ENCODE peak calls at places on chromosome 1, in six cellular contexts. One of them, this sample, is unnamed.

GRCh38 chr1:204493882-204494280 is 724 bp downstream of the PIK3C2B start:
- DNase-seq in colonic mucosa: peak
- DNase-seq in OCI-LY7: peak
- DNase-seq in CD8-positive, alpha-beta T cell: peak
- DNase-seq in progenitor cell of endocrine pancreas: peak
- DNase-seq in MCF 10A: no peak
- DNase-seq in this sample: no peak

GRCh38 chr1:40662864-40663263 is 2.6 kb downstream of the RIMS3 start:
- DNase-seq in MCF 10A: peak
- DNase-seq in colonic mucosa: no peak
- DNase-seq in CD8-positive, alpha-beta T cell: no peak
- DNase-seq in progenitor cell of endocrine pancreas: no peak
- DNase-seq in OCI-LY7: no peak
- DNase-seq in this sample: no peak

GRCh38 chr1:207493212-207493611 is 2.7 kb upstream of the CR1 start:
- DNase-seq in MCF 10A: no peak
- DNase-seq in progenitor cell of endocrine pancreas: no peak
- DNase-seq in CD8-positive, alpha-beta T cell: no peak
- DNase-seq in colonic mucosa: no peak
- DNase-seq in OCI-LY7: no peak
- DNase-seq in this sample: no peak

GRCh38 chr1:89675677-89676076 is 42.8 kb downstream of the LRRC8C start:
- DNase-seq in progenitor cell of endocrine pancreas: no peak
- DNase-seq in colonic mucosa: no peak
- DNase-seq in OCI-LY7: no peak
- DNase-seq in MCF 10A: no peak
- DNase-seq in CD8-positive, alpha-beta T cell: no peak
- DNase-seq in this sample: no peak

GRCh38 chr1:84253041-84253440 is 48.5 kb upstream of the SAMD13 start:
- DNase-seq in MCF 10A: no peak
- DNase-seq in CD8-positive, alpha-beta T cell: no peak
- DNase-seq in colonic mucosa: no peak
- DNase-seq in OCI-LY7: no peak
- DNase-seq in progenitor cell of endocrine pancreas: no peak
- DNase-seq in this sample: no peak

GRCh38 chr1:154327466-154328317 is 2.4 kb downstream of the ATP8B2 start:
- DNase-seq in colonic mucosa: peak
- DNase-seq in CD8-positive, alpha-beta T cell: no peak
- DNase-seq in OCI-LY7: peak
- DNase-seq in MCF 10A: no peak
- DNase-seq in progenitor cell of endocrine pancreas: no peak
- DNase-seq in this sample: no peak

GRCh38 chr1:169491845-169492281 is 6.1 kb upstream of the SLC19A2 start:
- DNase-seq in CD8-positive, alpha-beta T cell: no peak
- DNase-seq in OCI-LY7: no peak
- DNase-seq in MCF 10A: no peak
- DNase-seq in progenitor cell of endocrine pancreas: no peak
- DNase-seq in colonic mucosa: no peak
- DNase-seq in this sample: no peak

GRCh38 chr1:210347112-210347511 is 18.4 kb downstream of the HHAT start:
- DNase-seq in MCF 10A: no peak
- DNase-seq in progenitor cell of endocrine pancreas: no peak
- DNase-seq in CD8-positive, alpha-beta T cell: no peak
- DNase-seq in OCI-LY7: no peak
- DNase-seq in colonic mucosa: no peak
- DNase-seq in this sample: peak

GRCh38 chr1:47216278-47217059 is 15.6 kb downstream of the TAL1 start:
- DNase-seq in MCF 10A: no peak
- DNase-seq in CD8-positive, alpha-beta T cell: no peak
- DNase-seq in OCI-LY7: no peak
- DNase-seq in progenitor cell of endocrine pancreas: no peak
- DNase-seq in colonic mucosa: no peak
- DNase-seq in this sample: no peak

GRCh38 chr1:38671221-38671620 is 188.4 kb downstream of the RRAGC start:
- DNase-seq in progenitor cell of endocrine pancreas: no peak
- DNase-seq in CD8-positive, alpha-beta T cell: no peak
- DNase-seq in OCI-LY7: no peak
- DNase-seq in MCF 10A: no peak
- DNase-seq in colonic mucosa: no peak
- DNase-seq in this sample: no peak

GRCh38 chr1:17919525-17920439 is 164.6 kb downstream of the ACTL8 start:
- DNase-seq in colonic mucosa: peak
- DNase-seq in CD8-positive, alpha-beta T cell: no peak
- DNase-seq in progenitor cell of endocrine pancreas: peak
- DNase-seq in MCF 10A: peak
- DNase-seq in OCI-LY7: peak
- DNase-seq in this sample: no peak

GRCh38 chr1:32965251-32965643 is 638 bp upstream of the RNF19B start:
- DNase-seq in CD8-positive, alpha-beta T cell: no peak
- DNase-seq in progenitor cell of endocrine pancreas: no peak
- DNase-seq in colonic mucosa: no peak
- DNase-seq in OCI-LY7: no peak
- DNase-seq in MCF 10A: no peak
- DNase-seq in this sample: no peak

GRCh38 chr1:182616130-182617074 is 12.2 kb upstream of the RGS16 start:
- DNase-seq in MCF 10A: peak
- DNase-seq in colonic mucosa: peak
- DNase-seq in OCI-LY7: peak
- DNase-seq in progenitor cell of endocrine pancreas: no peak
- DNase-seq in CD8-positive, alpha-beta T cell: peak
- DNase-seq in this sample: peak

GRCh38 chr1:169529068-169529642 is 43.4 kb upstream of the SLC19A2 start:
- DNase-seq in MCF 10A: peak
- DNase-seq in progenitor cell of endocrine pancreas: peak
- DNase-seq in OCI-LY7: no peak
- DNase-seq in CD8-positive, alpha-beta T cell: no peak
- DNase-seq in colonic mucosa: peak
- DNase-seq in this sample: no peak

GRCh38 chr1:4710592-4711190 is 56.3 kb downstream of the AJAP1 start:
- DNase-seq in colonic mucosa: no peak
- DNase-seq in MCF 10A: no peak
- DNase-seq in OCI-LY7: no peak
- DNase-seq in CD8-positive, alpha-beta T cell: no peak
- DNase-seq in progenitor cell of endocrine pancreas: no peak
- DNase-seq in this sample: no peak

GRCh38 chr1:221458430-221459156 is 283.3 kb downstream of the DUSP10 start:
- DNase-seq in OCI-LY7: no peak
- DNase-seq in MCF 10A: peak
- DNase-seq in progenitor cell of endocrine pancreas: no peak
- DNase-seq in CD8-positive, alpha-beta T cell: no peak
- DNase-seq in colonic mucosa: no peak
- DNase-seq in this sample: no peak

GRCh38 chr1:99599678-99600175 is 46.2 kb upstream of the PALMD start:
- DNase-seq in MCF 10A: peak
- DNase-seq in CD8-positive, alpha-beta T cell: no peak
- DNase-seq in colonic mucosa: no peak
- DNase-seq in OCI-LY7: no peak
- DNase-seq in progenitor cell of endocrine pancreas: no peak
- DNase-seq in this sample: no peak

GRCh38 chr1:214808845-214809460 is 206.0 kb downstream of the CENPF start:
- DNase-seq in OCI-LY7: no peak
- DNase-seq in progenitor cell of endocrine pancreas: no peak
- DNase-seq in colonic mucosa: no peak
- DNase-seq in CD8-positive, alpha-beta T cell: no peak
- DNase-seq in MCF 10A: peak
- DNase-seq in this sample: no peak

GRCh38 chr1:70034403-70034802 is 171.0 kb downstream of the LRRC40 start:
- DNase-seq in progenitor cell of endocrine pancreas: no peak
- DNase-seq in colonic mucosa: no peak
- DNase-seq in CD8-positive, alpha-beta T cell: no peak
- DNase-seq in OCI-LY7: peak
- DNase-seq in MCF 10A: peak
- DNase-seq in this sample: no peak

GRCh38 chr1:51328926-51329325 is 1.4 kb downstream of the TTC39A start:
- DNase-seq in CD8-positive, alpha-beta T cell: no peak
- DNase-seq in progenitor cell of endocrine pancreas: no peak
- DNase-seq in MCF 10A: no peak
- DNase-seq in colonic mucosa: no peak
- DNase-seq in OCI-LY7: no peak
- DNase-seq in this sample: no peak

GRCh38 chr1:14538335-14538734 is 60.1 kb upstream of the KAZN start:
- DNase-seq in MCF 10A: no peak
- DNase-seq in CD8-positive, alpha-beta T cell: no peak
- DNase-seq in progenitor cell of endocrine pancreas: no peak
- DNase-seq in OCI-LY7: no peak
- DNase-seq in colonic mucosa: no peak
- DNase-seq in this sample: no peak

GRCh38 chr1:209386156-209386555 is 197.4 kb upstream of the CAMK1G start:
- DNase-seq in progenitor cell of endocrine pancreas: no peak
- DNase-seq in CD8-positive, alpha-beta T cell: no peak
- DNase-seq in colonic mucosa: no peak
- DNase-seq in OCI-LY7: no peak
- DNase-seq in MCF 10A: no peak
- DNase-seq in this sample: no peak

GRCh38 chr1:153538315-153538821 is 2.4 kb downstream of the S100A5 start:
- DNase-seq in colonic mucosa: peak
- DNase-seq in CD8-positive, alpha-beta T cell: no peak
- DNase-seq in MCF 10A: peak
- DNase-seq in progenitor cell of endocrine pancreas: no peak
- DNase-seq in OCI-LY7: no peak
- DNase-seq in this sample: no peak

GRCh38 chr1:231973840-231974239 is 347.2 kb downstream of the DISC1 start:
- DNase-seq in progenitor cell of endocrine pancreas: no peak
- DNase-seq in colonic mucosa: no peak
- DNase-seq in CD8-positive, alpha-beta T cell: no peak
- DNase-seq in MCF 10A: no peak
- DNase-seq in OCI-LY7: no peak
- DNase-seq in this sample: no peak

GRCh38 chr1:119007343-119007671 is 19.2 kb upstream of the TBX15 start:
- DNase-seq in colonic mucosa: no peak
- DNase-seq in CD8-positive, alpha-beta T cell: no peak
- DNase-seq in progenitor cell of endocrine pancreas: no peak
- DNase-seq in MCF 10A: no peak
- DNase-seq in OCI-LY7: no peak
- DNase-seq in this sample: no peak

GRCh38 chr1:79069828-79070227 is 63.3 kb upstream of the ADGRL4 start:
- DNase-seq in OCI-LY7: no peak
- DNase-seq in CD8-positive, alpha-beta T cell: no peak
- DNase-seq in colonic mucosa: no peak
- DNase-seq in progenitor cell of endocrine pancreas: no peak
- DNase-seq in MCF 10A: no peak
- DNase-seq in this sample: no peak
- TF ChIP-seq CTCF in OCI-LY7: peak
- TF ChIP-seq CTCF in CD8-positive, alpha-beta T cell: no peak
- TF ChIP-seq CTCF in colonic mucosa: no peak
- TF ChIP-seq CTCF in progenitor cell of endocrine pancreas: peak
- TF ChIP-seq CTCF in MCF 10A: peak
- TF ChIP-seq CTCF in this sample: no peak

GRCh38 chr1:192587386-192588276 is 12.1 kb downstream of the RGS1 start:
- DNase-seq in OCI-LY7: no peak
- DNase-seq in MCF 10A: no peak
- DNase-seq in colonic mucosa: no peak
- DNase-seq in CD8-positive, alpha-beta T cell: no peak
- DNase-seq in progenitor cell of endocrine pancreas: no peak
- DNase-seq in this sample: no peak
- TF ChIP-seq CTCF in OCI-LY7: no peak
- TF ChIP-seq CTCF in MCF 10A: no peak
- TF ChIP-seq CTCF in colonic mucosa: no peak
- TF ChIP-seq CTCF in CD8-positive, alpha-beta T cell: no peak
- TF ChIP-seq CTCF in progenitor cell of endocrine pancreas: no peak
- TF ChIP-seq CTCF in this sample: no peak

GRCh38 chr1:25922633-25923567 is 16.7 kb upstream of the STMN1 start:
- DNase-seq in OCI-LY7: no peak
- DNase-seq in colonic mucosa: peak
- DNase-seq in CD8-positive, alpha-beta T cell: peak
- DNase-seq in MCF 10A: peak
- DNase-seq in progenitor cell of endocrine pancreas: peak
- DNase-seq in this sample: peak
- TF ChIP-seq CTCF in OCI-LY7: no peak
- TF ChIP-seq CTCF in colonic mucosa: no peak
- TF ChIP-seq CTCF in CD8-positive, alpha-beta T cell: no peak
- TF ChIP-seq CTCF in MCF 10A: no peak
- TF ChIP-seq CTCF in progenitor cell of endocrine pancreas: no peak
- TF ChIP-seq CTCF in this sample: no peak

DNA sequence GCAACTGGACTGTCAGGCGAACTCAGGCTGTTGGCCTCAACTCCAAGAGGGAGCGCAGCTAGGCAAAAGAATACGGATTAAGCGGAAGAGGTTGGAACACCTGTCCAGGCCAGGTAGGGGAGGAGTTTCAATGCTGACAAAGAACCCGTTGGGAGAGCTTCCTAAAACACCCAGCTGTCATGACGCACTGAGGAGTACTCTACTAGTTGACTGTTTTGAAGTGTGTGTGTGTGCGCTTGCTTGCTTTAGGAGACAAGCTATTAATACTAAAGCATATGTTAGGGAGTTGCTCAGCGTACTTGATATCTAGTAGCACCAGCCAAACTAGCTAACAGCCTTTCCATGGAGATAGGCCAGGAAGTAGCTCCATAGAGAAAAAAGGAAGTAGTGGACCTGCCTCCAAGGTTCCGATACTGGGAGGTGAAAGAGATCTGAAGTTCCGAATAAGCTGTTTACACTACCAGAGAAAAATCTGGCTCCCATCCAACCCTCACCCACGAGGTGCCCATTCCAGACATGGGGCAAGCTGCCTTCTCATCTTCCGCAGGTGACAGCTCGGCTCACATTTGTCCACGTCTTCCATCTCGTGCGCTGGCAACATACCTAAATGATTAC is 974 bp upstream of the FNBP1L start:
- DNase-seq in progenitor cell of endocrine pancreas: no peak
- DNase-seq in MCF 10A: peak
- DNase-seq in CD8-positive, alpha-beta T cell: no peak
- DNase-seq in colonic mucosa: peak
- DNase-seq in OCI-LY7: no peak
- DNase-seq in this sample: peak
- TF ChIP-seq CTCF in progenitor cell of endocrine pancreas: no peak
- TF ChIP-seq CTCF in MCF 10A: no peak
- TF ChIP-seq CTCF in CD8-positive, alpha-beta T cell: no peak
- TF ChIP-seq CTCF in colonic mucosa: no peak
- TF ChIP-seq CTCF in OCI-LY7: no peak
- TF ChIP-seq CTCF in this sample: no peak

DNA sequence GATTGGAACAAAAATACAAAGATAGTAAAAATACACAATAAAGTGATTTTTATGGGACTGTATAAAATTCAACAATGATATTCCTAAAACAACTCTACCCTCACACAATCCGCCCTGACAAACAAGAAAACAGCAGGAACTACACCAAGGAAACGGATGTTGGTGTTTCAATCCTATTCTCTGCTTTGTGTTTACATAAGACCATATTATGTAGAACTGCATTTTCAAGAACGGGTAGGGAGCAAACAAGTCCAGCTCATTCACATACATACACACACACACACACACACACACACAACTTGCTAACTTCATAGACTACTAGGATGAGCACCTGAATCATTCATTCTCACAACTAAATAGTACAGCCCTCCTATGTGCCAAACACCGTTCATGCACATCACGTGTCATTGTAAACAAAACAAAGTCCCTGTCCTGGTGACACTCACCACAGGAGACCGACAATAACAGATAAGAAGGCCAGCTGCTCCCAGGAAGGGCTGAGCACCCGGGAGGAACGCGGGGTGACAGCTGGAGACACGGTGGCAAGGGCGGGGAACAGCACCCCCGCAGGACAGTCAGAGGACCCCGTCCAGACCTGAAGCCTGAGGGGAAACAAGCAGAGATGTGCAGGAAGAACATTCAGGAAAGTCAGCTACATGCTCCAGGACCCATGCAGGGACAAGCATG is 43.0 kb downstream of the NPHP4 start:
- DNase-seq in colonic mucosa: no peak
- DNase-seq in progenitor cell of endocrine pancreas: no peak
- DNase-seq in CD8-positive, alpha-beta T cell: no peak
- DNase-seq in MCF 10A: no peak
- DNase-seq in OCI-LY7: no peak
- DNase-seq in this sample: no peak
- TF ChIP-seq CTCF in colonic mucosa: no peak
- TF ChIP-seq CTCF in progenitor cell of endocrine pancreas: peak
- TF ChIP-seq CTCF in CD8-positive, alpha-beta T cell: no peak
- TF ChIP-seq CTCF in MCF 10A: no peak
- TF ChIP-seq CTCF in OCI-LY7: peak
- TF ChIP-seq CTCF in this sample: peak